ENCODE peak calls at places on chromosomes 3 and 15, in nine cellular contexts. Z, P, U, O, W, Q, E, K and C are unnamed samples.

GRCh38 chr3:14290631-14291385 is 111.6 kb upstream of the SLC6A6 start:
- DNase-seq in Z (no peak), P (no peak), U (no peak), O (no peak), W (no peak), Q (no peak), E (no peak), K (no peak), C (no peak)

GRCh38 chr15:63246691-63247464 is 30.5 kb upstream of the APH1B start:
- DNase-seq in Z (no peak), P (peak; percentile 88), U (no peak), O (no peak), W (no peak), Q (no peak), E (no peak), K (no peak), C (peak; percentile 58)

GRCh38 chr3:183253364-183253960 is 409 bp downstream of the B3GNT5 start:
- DNase-seq in Z (peak; percentile 79), P (peak; percentile 43), U (no peak), O (peak; percentile 21), W (peak; percentile 85), Q (peak; percentile 49), E (peak; percentile 19), K (no peak), C (peak; percentile 84)

GRCh38 chr3:45317710-45318109 is 70.7 kb upstream of the LARS2 start:
- DNase-seq in Z (no peak), P (no peak), U (no peak), O (no peak), W (no peak), Q (no peak), E (no peak), K (no peak), C (no peak)

GRCh38 chr3:109195812-109196211 is 59.3 kb downstream of the C3orf85 start:
- DNase-seq in Z (no peak), P (no peak), U (no peak), O (no peak), W (no peak), Q (no peak), E (no peak), K (no peak), C (no peak)

GRCh38 chr15:33201376-33202189 is 7.1 kb upstream of the FMN1 start:
- DNase-seq in Z (peak; percentile 54), P (no peak), U (no peak), O (peak; percentile 39), W (no peak), Q (peak; percentile 85), E (peak; percentile 22), K (no peak), C (no peak)

GRCh38 chr3:184568918-184569829 is 7.6 kb downstream of the EPHB3 start:
- DNase-seq in Z (peak; percentile 65), P (peak; percentile 97), U (no peak), O (no peak), W (peak; percentile 94), Q (peak; percentile 51), E (peak; percentile 26), K (no peak), C (peak; percentile 87)

GRCh38 chr15:70420421-70421196 is 322.9 kb upstream of the TLE3 start:
- DNase-seq in Z (no peak), P (no peak), U (no peak), O (no peak), W (no peak), Q (peak; percentile 5), E (no peak), K (no peak), C (no peak)

GRCh38 chr15:65306551-65306950 is 2.1 kb downstream of the RNU5B-1 start:
- DNase-seq in Z (no peak), P (no peak), U (no peak), O (no peak), W (no peak), Q (peak; percentile 31), E (no peak), K (no peak), C (no peak)

GRCh38 chr3:120147072-120147871 is 53.0 kb upstream of the GSK3B start:
- DNase-seq in Z (no peak), P (no peak), U (peak; percentile 4), O (peak; percentile 44), W (no peak), Q (peak; percentile 66), E (peak; percentile 19), K (no peak), C (no peak)

GRCh38 chr3:45566951-45567411 is 27.6 kb upstream of the LIMD1 start:
- DNase-seq in Z (no peak), P (no peak), U (no peak), O (no peak), W (no peak), Q (no peak), E (no peak), K (no peak), C (no peak)

GRCh38 chr3:17339233-17339632 is 403.2 kb downstream of the TBC1D5 start:
- DNase-seq in Z (no peak), P (no peak), U (no peak), O (no peak), W (no peak), Q (no peak), E (no peak), K (no peak), C (no peak)

GRCh38 chr3:116453676-116454346 is 8.5 kb upstream of the LSAMP start:
- DNase-seq in Z (no peak), P (no peak), U (no peak), O (no peak), W (no peak), Q (no peak), E (no peak), K (no peak), C (no peak)

GRCh38 chr3:180466401-180467005 is 135.5 kb upstream of the TTC14 start:
- DNase-seq in Z (no peak), P (no peak), U (no peak), O (no peak), W (no peak), Q (no peak), E (no peak), K (no peak), C (no peak)

GRCh38 chr3:98657429-98657828 is 64.0 kb upstream of the CPOX start:
- DNase-seq in Z (peak; percentile 70), P (no peak), U (peak; percentile 7), O (peak; percentile 11), W (no peak), Q (no peak), E (no peak), K (no peak), C (no peak)

GRCh38 chr3:107838196-107838595 is 252.6 kb downstream of the CD47 start:
- DNase-seq in Z (no peak), P (no peak), U (no peak), O (no peak), W (no peak), Q (no peak), E (no peak), K (no peak), C (no peak)

GRCh38 chr3:141659821-141660597 is 78.1 kb upstream of the RNF7 start:
- DNase-seq in Z (peak; percentile 68), P (no peak), U (no peak), O (no peak), W (peak; percentile 49), Q (peak; percentile 48), E (no peak), K (no peak), C (peak; percentile 84)

GRCh38 chr3:127200086-127200691 is 7.3 kb downstream of the PRR23E start:
- DNase-seq in Z (no peak), P (no peak), U (no peak), O (no peak), W (no peak), Q (no peak), E (no peak), K (no peak), C (no peak)

GRCh38 chr3:57257678-57258077 is 30.1 kb downstream of the APPL1 start:
- DNase-seq in Z (no peak), P (no peak), U (no peak), O (no peak), W (no peak), Q (no peak), E (no peak), K (no peak), C (no peak)

GRCh38 chr3:49017978-49018706 is at the start of gene DALRD3:
- DNase-seq in Z (peak; percentile 75), P (no peak), U (peak; percentile 33), O (peak; percentile 33), W (peak; percentile 69), Q (peak; percentile 81), E (peak; percentile 73), K (peak; percentile 26), C (peak; percentile 68)

GRCh38 chr3:31377045-31377642 is 155.6 kb upstream of the STT3B start:
- DNase-seq in Z (no peak), P (no peak), U (no peak), O (no peak), W (no peak), Q (no peak), E (no peak), K (no peak), C (no peak)